ENCODE peak calls at places on chromosome 13, in four cellular contexts. H is stimulated activated CD8-positive, alpha-beta memory T cell treated with anti-CD3 and anti-CD28 coated beads, Interleukin-4, amount 100 ng/mL, for 1 hour; G is iris pigment epithelial cell; N is ureter. Z is an unnamed sample.

GRCh38 chr13:49935171-49936084 is 712 bp downstream of the SPRYD7 start:
- DNase-seq in H (peak; percentile 2), G (peak; percentile 62), N (peak; percentile 48), Z (no peak)

GRCh38 chr13:76882431-76882830 is 3.8 kb downstream of the KCTD12 start:
- DNase-seq in H (no peak), G (peak; percentile 81), N (no peak), Z (no peak)

GRCh38 chr13:112146073-112146360 is 79.1 kb downstream of the SOX1 start:
- DNase-seq in H (no peak), G (no peak), N (no peak), Z (no peak)

GRCh38 chr13:33867472-33867871 is 49.5 kb downstream of the RFC3 start:
- DNase-seq in H (no peak), G (no peak), N (no peak), Z (no peak)

GRCh38 chr13:68727788-68728187 is 1379.8 kb upstream of the ATXN8OS start:
- DNase-seq in H (no peak), G (no peak), N (no peak), Z (no peak)

GRCh38 chr13:86581711-86582110 is 782.5 kb upstream of the SLITRK6 start:
- DNase-seq in H (no peak), G (peak; percentile 14), N (no peak), Z (no peak)

GRCh38 chr13:40613192-40613818 is 53.1 kb downstream of the FOXO1 start:
- DNase-seq in H (peak; percentile 11), G (no peak), N (no peak), Z (no peak)

GRCh38 chr13:41296879-41297646 is 14.0 kb upstream of the NAA16 start:
- DNase-seq in H (no peak), G (no peak), N (no peak), Z (no peak)

GRCh38 chr13:26880741-26881140 is 120.2 kb upstream of the GPR12 start:
- DNase-seq in H (no peak), G (no peak), N (no peak), Z (no peak)

GRCh38 chr13:40505196-40505595 is 161.2 kb downstream of the FOXO1 start:
- DNase-seq in H (no peak), G (peak; percentile 45), N (no peak), Z (peak; percentile 38)

GRCh38 chr13:42474954-42475353 is 99.0 kb upstream of the TNFSF11 start:
- DNase-seq in H (no peak), G (peak; percentile 92), N (no peak), Z (no peak)

GRCh38 chr13:50512602-50513527 is 330.6 kb downstream of the DLEU7 start:
- DNase-seq in H (peak; percentile 11), G (peak; percentile 60), N (peak; percentile 67), Z (no peak)

GRCh38 chr13:114155923-114156883 is 22.9 kb upstream of the CFAP97D2 start:
- DNase-seq in H (no peak), G (no peak), N (no peak), Z (no peak)

GRCh38 chr13:20497376-20497775 is 28.3 kb downstream of the CRYL1 start:
- DNase-seq in H (no peak), G (no peak), N (no peak), Z (no peak)

GRCh38 chr13:97855570-97855970 is 97.9 kb upstream of the IPO5 start:
- DNase-seq in H (no peak), G (peak; percentile 71), N (peak; percentile 47), Z (peak; percentile 87)

GRCh38 chr13:80204642-80205041 is 136.3 kb downstream of the SPRY2 start:
- DNase-seq in H (no peak), G (peak; percentile 19), N (no peak), Z (no peak)

GRCh38 chr13:107835339-107836018 is 379.9 kb downstream of the LIG4 start:
- DNase-seq in H (no peak), G (peak; percentile 92), N (no peak), Z (peak; percentile 56)

GRCh38 chr13:40520916-40521315 is 145.5 kb downstream of the FOXO1 start:
- DNase-seq in H (no peak), G (no peak), N (no peak), Z (no peak)

GRCh38 chr13:76754414-76754813 is 131.8 kb downstream of the KCTD12 start:
- DNase-seq in H (no peak), G (peak; percentile 95), N (no peak), Z (no peak)

GRCh38 chr13:91211548-91211947 is 135.9 kb upstream of the MIR17HG start:
- DNase-seq in H (no peak), G (no peak), N (no peak), Z (no peak)

GRCh38 chr13:20492641-20493040 is 33.0 kb downstream of the CRYL1 start:
- DNase-seq in H (no peak), G (peak; percentile 50), N (no peak), Z (peak; percentile 19)

GRCh38 chr13:64877176-64877575 is 2353.0 kb downstream of the PCDH9 start:
- DNase-seq in H (no peak), G (no peak), N (no peak), Z (no peak)

GRCh38 chr13:103097366-103097928 is 31.2 kb upstream of the SLC10A2 start:
- DNase-seq in H (no peak), G (no peak), N (no peak), Z (no peak)

GRCh38 chr13:107124730-107125129 is 556.8 kb upstream of the ARGLU1 start:
- DNase-seq in H (no peak), G (no peak), N (no peak), Z (no peak)

GRCh38 chr13:97308735-97309429 is 86.7 kb downstream of the MBNL2 start:
- DNase-seq in H (no peak), G (no peak), N (no peak), Z (no peak)

GRCh38 chr13:75217949-75218348 is 264.0 kb downstream of the TBC1D4 start:
- DNase-seq in H (no peak), G (peak; percentile 17), N (no peak), Z (peak; percentile 56)

GRCh38 chr13:29607465-29607864 is 12.0 kb upstream of the SLC7A1 start:
- DNase-seq in H (no peak), G (no peak), N (no peak), Z (no peak)

Z was measured in epithelial cell of proximal tubule.